ENCODE peak calls at places on chromosomes 11 and 22, in six cellular contexts. I is choroid plexus epithelial cell, A is psoas muscle, L is endodermal cell, X is BJ, F is Panc1. K is an unnamed sample.

GRCh38 chr11:12159351-12160099 is 49.1 kb downstream of the MICAL2 start:
- DNase-seq in I (peak; percentile 93), A (no peak), L (peak; percentile 33), X (peak; percentile 69), F (no peak), K (peak; percentile 56)

GRCh38 chr11:78229106-78229505 is 40.4 kb downstream of the USP35 start:
- DNase-seq in I (no peak), A (no peak), L (no peak), X (no peak), F (no peak), K (no peak)

GRCh38 chr22:25131198-25131887 is 68.3 kb upstream of the CRYBB3 start:
- DNase-seq in I (no peak), A (no peak), L (no peak), X (no peak), F (no peak), K (no peak)

GRCh38 chr22:23088199-23088604 is 17.9 kb downstream of the GNAZ start:
- DNase-seq in I (no peak), A (no peak), L (peak; percentile 76), X (no peak), F (no peak), K (no peak)

GRCh38 chr11:105046898-105047579 is 1.9 kb upstream of the CARD16 start:
- DNase-seq in I (peak; percentile 99), A (no peak), L (no peak), X (peak; percentile 99), F (peak; percentile 97), K (peak; percentile 99)

GRCh38 chr22:44049369-44050231 is 25.5 kb downstream of the PARVB start:
- DNase-seq in I (no peak), A (no peak), L (peak; percentile 73), X (no peak), F (no peak), K (no peak)

GRCh38 chr11:64343740-64344133 is 3.7 kb downstream of the CCDC88B start:
- DNase-seq in I (no peak), A (no peak), L (peak; percentile 85), X (no peak), F (no peak), K (no peak)

GRCh38 chr11:63767415-63768231 is 952 bp downstream of the ZFTA start:
- DNase-seq in I (peak; percentile 82), A (peak; percentile 62), L (peak; percentile 93), X (peak; percentile 29), F (no peak), K (no peak)

GRCh38 chr11:35151241-35151640 is 12.3 kb downstream of the CD44 start:
- DNase-seq in I (peak; percentile 57), A (no peak), L (no peak), X (no peak), F (no peak), K (no peak)

GRCh38 chr22:30205281-30206115 is 41.1 kb downstream of the LIF start:
- DNase-seq in I (peak; percentile 94), A (peak; percentile 76), L (no peak), X (peak; percentile 94), F (peak; percentile 90), K (peak; percentile 81)

GRCh38 chr11:117572129-117572528 is 224.9 kb downstream of the DSCAML1 start:
- DNase-seq in I (no peak), A (no peak), L (no peak), X (no peak), F (no peak), K (no peak)

GRCh38 chr22:49565516-49565855 is 262.2 kb downstream of the BRD1 start:
- DNase-seq in I (no peak), A (no peak), L (peak; percentile 10), X (no peak), F (no peak), K (no peak)

GRCh38 chr11:32109138-32109537 is 18.3 kb downstream of the RCN1 start:
- DNase-seq in I (peak; percentile 84), A (no peak), L (no peak), X (no peak), F (no peak), K (no peak)

GRCh38 chr11:12689029-12689755 is 15.0 kb downstream of the TEAD1 start:
- DNase-seq in I (no peak), A (no peak), L (no peak), X (no peak), F (no peak), K (no peak)

GRCh38 chr11:12280199-12280837 is 97.1 kb upstream of the PARVA start:
- DNase-seq in I (no peak), A (no peak), L (peak; percentile 13), X (no peak), F (no peak), K (no peak)

GRCh38 chr11:60844045-60844869 is 2.3 kb downstream of the CCDC86 start:
- DNase-seq in I (peak; percentile 44), A (no peak), L (no peak), X (no peak), F (no peak), K (no peak)

GRCh38 chr11:27183672-27184457 is 143.2 kb downstream of the BBOX1 start:
- DNase-seq in I (peak; percentile 87), A (no peak), L (peak; percentile 72), X (no peak), F (peak; percentile 55), K (peak; percentile 52)

GRCh38 chr11:10938650-10939387 is 81.0 kb upstream of the ZBED5 start:
- DNase-seq in I (no peak), A (no peak), L (no peak), X (no peak), F (no peak), K (no peak)

GRCh38 chr11:85232559-85232958 is 394.6 kb downstream of the DLG2 start:
- DNase-seq in I (no peak), A (no peak), L (no peak), X (no peak), F (no peak), K (no peak)

GRCh38 chr11:10502065-10502680 is 38.8 kb downstream of the RNF141 start:
- DNase-seq in I (no peak), A (no peak), L (no peak), X (no peak), F (no peak), K (no peak)

GRCh38 chr11:88484873-88485621 is 147.5 kb upstream of the CTSC start:
- DNase-seq in I (peak; percentile 61), A (no peak), L (peak; percentile 80), X (no peak), F (peak; percentile 15), K (no peak)

GRCh38 chr11:121478226-121478894 is 25.6 kb upstream of the SORL1-AS1 start:
- DNase-seq in I (no peak), A (no peak), L (no peak), X (no peak), F (no peak), K (no peak)

GRCh38 chr11:8095831-8096522 is 15.0 kb downstream of the TUB start:
- DNase-seq in I (no peak), A (no peak), L (peak; percentile 13), X (no peak), F (no peak), K (no peak)

GRCh38 chr11:7421136-7421535 is 64.2 kb upstream of the OLFML1 start:
- DNase-seq in I (no peak), A (no peak), L (no peak), X (no peak), F (no peak), K (no peak)

GRCh38 chr22:46854125-46854870 is 91.8 kb downstream of the TBC1D22A start:
- DNase-seq in I (peak; percentile 70), A (no peak), L (peak; percentile 39), X (no peak), F (no peak), K (no peak)

GRCh38 chr11:60378359-60378758 is at the start of gene MS4A7:
- DNase-seq in I (no peak), A (peak; percentile 25), L (no peak), X (no peak), F (no peak), K (no peak)

GRCh38 chr11:116278076-116278475 is 494.7 kb downstream of the BUD13 start:
- DNase-seq in I (no peak), A (no peak), L (no peak), X (no peak), F (no peak), K (no peak)

GRCh38 chr11:10779086-10779485 is 28.0 kb downstream of the CTR9 start:
- DNase-seq in I (no peak), A (no peak), L (no peak), X (no peak), F (no peak), K (no peak)

GRCh38 chr11:57402188-57403066 is 12.0 kb upstream of the PRG2 start:
- DNase-seq in I (no peak), A (no peak), L (peak; percentile 58), X (no peak), F (no peak), K (no peak)

GRCh38 chr11:67463680-67464410 is 5.2 kb downstream of the TMEM134 start:
- DNase-seq in I (no peak), A (peak; percentile 83), L (peak; percentile 57), X (no peak), F (no peak), K (no peak)

DNA sequence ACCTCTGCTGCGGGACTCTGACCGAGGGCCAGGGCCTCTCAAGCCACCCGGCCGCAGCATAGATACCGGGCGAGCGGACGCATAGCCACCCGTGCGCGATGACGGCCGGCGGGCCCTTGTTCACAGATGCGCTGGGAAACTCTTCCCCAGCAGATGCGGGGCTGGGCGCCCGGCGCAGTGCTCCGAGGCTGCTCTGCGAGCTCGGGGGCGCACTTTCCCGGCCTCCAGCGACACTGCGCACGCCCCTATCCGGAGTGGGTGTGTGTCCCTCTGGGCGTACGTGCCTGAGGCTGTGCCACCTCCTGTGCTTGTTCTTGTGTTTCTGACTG is 104.7 kb upstream of the E2F8 start:
- DNase-seq in I (no peak), A (peak; percentile 47), L (peak; percentile 81), X (no peak), F (no peak), K (no peak)
- TF ChIP-seq CTCF in I (no peak), A (no peak), L (peak; percentile 33), X (no peak), F (no peak), K (no peak)

GRCh38 chr11:129373489-129373953 is 2.1 kb upstream of the BARX2 start:
- DNase-seq in I (no peak), A (no peak), L (no peak), X (no peak), F (no peak), K (no peak)
- H3K4me3 ChIP-seq in I (peak overlapping the region; percentile 5), A (peak overlapping the region; percentile 47), L (peak overlapping the region; percentile 36), X (no peak overlapping the region), F (peak overlapping the region; percentile 51), K (no peak overlapping the region)

DNA sequence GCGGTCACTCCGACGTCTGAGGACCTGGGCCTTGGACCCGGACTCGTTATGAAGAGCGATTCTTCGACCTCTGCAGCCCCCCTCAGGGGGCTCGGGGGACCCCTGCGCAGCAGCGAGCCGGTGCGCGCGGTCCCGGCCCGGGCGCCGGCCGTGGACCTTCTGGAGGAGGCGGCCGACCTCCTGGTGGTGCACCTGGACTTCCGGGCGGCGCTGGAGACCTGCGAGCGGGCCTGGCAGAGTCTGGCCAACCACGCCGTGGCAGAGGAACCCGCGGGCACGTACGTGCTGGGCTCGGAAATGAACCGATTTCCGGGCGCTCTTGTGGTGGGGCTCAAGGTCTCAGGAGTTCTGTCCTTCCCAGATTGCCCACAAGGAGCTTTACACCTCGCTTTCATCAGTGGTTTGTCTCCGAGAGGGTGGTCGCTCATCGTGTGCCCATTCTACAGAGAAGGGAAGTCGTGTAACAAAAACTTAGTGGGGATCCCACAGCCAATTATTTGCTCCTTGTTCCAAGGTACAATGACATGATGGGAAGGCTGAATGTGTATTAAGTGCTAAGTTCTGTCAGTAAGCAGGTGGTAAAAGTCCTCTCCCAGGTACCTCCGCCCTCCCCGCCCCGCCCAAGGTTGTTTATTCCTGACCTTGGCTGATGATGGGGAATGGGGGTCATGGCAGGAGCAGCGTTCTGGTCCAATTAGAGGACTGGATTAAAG is 695 bp downstream of the PEX26 start:
- DNase-seq in I (peak; percentile 30), A (peak; percentile 36), L (peak; percentile 72), X (no peak), F (no peak), K (no peak)
- TF ChIP-seq CTCF in I (no peak), A (no peak), L (peak; percentile 54), X (peak; percentile 20), F (no peak), K (no peak)

GRCh38 chr11:75667268-75667830 is 1.5 kb downstream of the MAP6 start:
- DNase-seq in I (no peak), A (peak; percentile 27), L (peak; percentile 85), X (no peak), F (no peak), K (no peak)
- H3K4me3 ChIP-seq in I (peak overlapping the region; percentile 37), A (peak overlapping the region; percentile 71), L (peak overlapping the region; percentile 67), X (peak overlapping the region; percentile 45), F (peak overlapping the region; percentile 40), K (peak overlapping the region; percentile 24)

K was measured in HFF-Myc.